ENCODE peak calls at places on chromosome 10, in five cellular contexts. B, C, I, D and X are unnamed samples.

GRCh38 chr10:3141361-3142005 is 31.1 kb downstream of the PITRM1 start:
- DNase-seq in B (no peak), C (no peak), I (no peak), D (no peak), X (no peak)

GRCh38 chr10:2851544-2851943 is 215.8 kb upstream of the PFKP start:
- DNase-seq in B (no peak), C (no peak), I (no peak), D (no peak), X (no peak)

GRCh38 chr10:113709221-113709838 is 29.6 kb downstream of the CASP7 start:
- DNase-seq in B (no peak), C (peak; percentile 65), I (peak; percentile 68), D (no peak), X (no peak)

GRCh38 chr10:61329854-61330253 is 123.3 kb downstream of the TMEM26 start:
- DNase-seq in B (peak; percentile 8), C (no peak), I (no peak), D (no peak), X (no peak)

GRCh38 chr10:60732240-60733188 is 45.8 kb upstream of the CDK1 start:
- DNase-seq in B (peak; percentile 21), C (no peak), I (no peak), D (peak; percentile 83), X (no peak)

GRCh38 chr10:119384127-119384526 is 158.4 kb downstream of the RGS10 start:
- DNase-seq in B (no peak), C (no peak), I (no peak), D (no peak), X (no peak)

GRCh38 chr10:131998845-131999681 is 17.3 kb upstream of the BNIP3 start:
- DNase-seq in B (no peak), C (no peak), I (no peak), D (no peak), X (no peak)

GRCh38 chr10:86262671-86263165 is 103.9 kb downstream of the GRID1 start:
- DNase-seq in B (no peak), C (no peak), I (no peak), D (no peak), X (no peak)

GRCh38 chr10:36254191-36254590 is 612.1 kb upstream of the FZD8 start:
- DNase-seq in B (no peak), C (no peak), I (no peak), D (peak; percentile 83), X (no peak)

GRCh38 chr10:33793793-33794192 is 459.3 kb upstream of the NRP1 start:
- DNase-seq in B (no peak), C (no peak), I (no peak), D (no peak), X (no peak)

GRCh38 chr10:90621577-90621976 is 236.3 kb downstream of the HTR7 start:
- DNase-seq in B (no peak), C (no peak), I (no peak), D (no peak), X (no peak)

GRCh38 chr10:15642095-15642494 is 77.6 kb downstream of the ITGA8 start:
- DNase-seq in B (no peak), C (no peak), I (peak; percentile 32), D (no peak), X (no peak)

GRCh38 chr10:9302142-9302746 is 1247.8 kb downstream of the GATA3 start:
- DNase-seq in B (peak; percentile 46), C (peak; percentile 21), I (peak; percentile 45), D (no peak), X (no peak)

GRCh38 chr10:47381427-47382379 is 2.4 kb downstream of the ZNF488 start:
- DNase-seq in B (no peak), C (no peak), I (no peak), D (no peak), X (peak; percentile 36)

GRCh38 chr10:115827650-115828049 is 445.4 kb downstream of the GFRA1 start:
- DNase-seq in B (no peak), C (peak; percentile 32), I (peak; percentile 19), D (no peak), X (no peak)

GRCh38 chr10:48885376-48885775 is 54.3 kb downstream of the LRRC18 start:
- DNase-seq in B (no peak), C (no peak), I (peak; percentile 1), D (no peak), X (no peak)

GRCh38 chr10:3978174-3978573 is 193.2 kb upstream of the KLF6 start:
- DNase-seq in B (no peak), C (no peak), I (peak; percentile 29), D (no peak), X (no peak)

GRCh38 chr10:21079330-21079658 is 182.2 kb upstream of the NEBL start:
- DNase-seq in B (no peak), C (no peak), I (no peak), D (no peak), X (no peak)

GRCh38 chr10:85445702-85446101 is 920.9 kb downstream of the GRID1 start:
- DNase-seq in B (no peak), C (no peak), I (no peak), D (no peak), X (no peak)

GRCh38 chr10:98248018-98248417 is 20.0 kb downstream of the LOXL4 start:
- DNase-seq in B (no peak), C (no peak), I (no peak), D (no peak), X (no peak)

GRCh38 chr10:21401196-21401595 is 124.3 kb downstream of the SKIDA1 start:
- DNase-seq in B (no peak), C (no peak), I (no peak), D (no peak), X (no peak)

GRCh38 chr10:92279297-92279696 is 11.6 kb downstream of the CPEB3 start:
- DNase-seq in B (no peak), C (no peak), I (no peak), D (no peak), X (no peak)

GRCh38 chr10:103576862-103577261 is 83.4 kb downstream of the NEURL1 start:
- DNase-seq in B (no peak), C (no peak), I (no peak), D (no peak), X (no peak)

DNA sequence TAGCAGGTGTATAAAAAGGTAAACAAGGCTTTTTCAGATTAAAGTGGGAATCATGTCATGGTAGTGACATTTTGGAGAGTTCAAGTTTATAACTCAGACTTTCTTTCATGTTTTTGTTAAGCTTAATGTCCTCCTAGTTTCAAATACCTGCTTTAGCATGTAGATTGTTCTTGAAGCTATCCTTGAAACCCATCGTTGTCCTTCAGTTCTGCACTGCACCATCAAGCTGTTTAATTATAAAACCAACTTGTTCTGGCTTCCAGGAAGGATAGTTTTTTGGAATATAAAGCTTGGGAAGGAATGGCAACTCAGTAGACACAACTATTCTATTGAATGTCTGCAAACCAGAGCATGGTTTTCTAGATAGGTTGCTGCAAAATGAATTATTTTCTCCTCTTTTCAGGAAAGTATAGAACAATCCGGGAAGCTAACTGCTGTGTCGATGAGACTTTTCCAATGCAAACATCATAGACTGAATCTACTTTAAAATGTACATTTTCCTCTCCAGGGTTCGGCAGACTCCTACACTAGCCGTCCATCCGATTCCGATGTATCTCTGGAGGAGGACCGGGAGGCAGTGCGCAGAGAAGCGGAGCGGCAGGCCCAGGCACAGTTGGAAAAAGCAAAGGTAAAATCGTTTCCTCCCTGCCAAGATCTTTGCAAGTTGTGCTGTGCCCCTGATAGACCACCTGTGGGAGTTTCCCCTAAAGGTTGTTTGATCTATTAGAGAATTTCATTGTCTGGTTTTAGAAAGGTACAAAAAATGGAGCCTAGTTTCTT is 249.8 kb downstream of the NSUN6 start:
- DNase-seq in B (no peak), C (no peak), I (no peak), D (no peak), X (no peak)
- H3K4me3 ChIP-seq in B (no peak overlapping the region), C (no peak overlapping the region), I (no peak overlapping the region), D (no peak overlapping the region), X (no peak overlapping the region)

GRCh38 chr10:59578013-59578412 is 131.6 kb downstream of the SLC16A9 start:
- DNase-seq in B (no peak), C (no peak), I (no peak), D (no peak), X (no peak)
- H3K4me3 ChIP-seq in B (no peak overlapping the region), C (no peak overlapping the region), I (no peak overlapping the region), D (no peak overlapping the region), X (no peak overlapping the region)

GRCh38 chr10:18660816-18661431 is 1.7 kb downstream of the ARL5B start:
- DNase-seq in B (no peak), C (no peak), I (no peak), D (no peak), X (no peak)
- H3K4me3 ChIP-seq in B (peak overlapping the region; percentile 99), C (peak overlapping the region; percentile 97), I (peak overlapping the region; percentile 97), D (peak overlapping the region; percentile 93), X (no peak overlapping the region)

GRCh38 chr10:13656337-13657183 is 69.8 kb downstream of the PRPF18 start:
- DNase-seq in B (no peak), C (no peak), I (no peak), D (no peak), X (no peak)

GRCh38 chr10:13658864-13659685 is 72.3 kb downstream of the PRPF18 start:
- DNase-seq in B (peak; percentile 64), C (no peak), I (no peak), D (no peak), X (no peak)

GRCh38 chr10:13659887-13660544 is 73.3 kb downstream of the PRPF18 start:
- DNase-seq in B (peak; percentile 77), C (peak; percentile 21), I (peak; percentile 58), D (no peak), X (peak; percentile 69)

GRCh38 chr10:13657184-13657680 is 70.5 kb downstream of the PRPF18 start:
- DNase-seq in B (no peak), C (no peak), I (no peak), D (no peak), X (no peak)

DNA sequence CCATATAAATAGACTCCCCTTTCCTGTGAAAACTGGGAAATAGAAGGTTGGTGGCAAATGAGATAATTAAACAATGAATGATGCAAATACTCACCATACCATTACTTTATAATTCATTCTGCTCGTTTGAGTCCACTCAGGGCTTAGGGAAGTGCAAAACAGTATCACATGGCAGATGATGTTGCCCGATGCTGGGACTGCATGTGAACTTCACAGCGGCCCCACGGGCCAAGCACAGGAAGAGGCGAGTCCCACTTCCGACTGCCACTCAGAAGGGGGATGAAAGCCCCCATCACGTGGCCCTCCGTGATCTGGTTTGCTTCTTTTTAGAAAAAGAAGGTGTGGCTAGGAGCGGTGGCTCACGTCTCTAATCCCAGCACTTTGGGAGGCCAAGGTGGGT is 71.5 kb downstream of the PRPF18 start:
- DNase-seq in B (no peak), C (no peak), I (no peak), D (no peak), X (no peak)
- H3K4me3 ChIP-seq in B (no peak overlapping the region), C (no peak overlapping the region), I (no peak overlapping the region), D (no peak overlapping the region), X (no peak overlapping the region)

DNA sequence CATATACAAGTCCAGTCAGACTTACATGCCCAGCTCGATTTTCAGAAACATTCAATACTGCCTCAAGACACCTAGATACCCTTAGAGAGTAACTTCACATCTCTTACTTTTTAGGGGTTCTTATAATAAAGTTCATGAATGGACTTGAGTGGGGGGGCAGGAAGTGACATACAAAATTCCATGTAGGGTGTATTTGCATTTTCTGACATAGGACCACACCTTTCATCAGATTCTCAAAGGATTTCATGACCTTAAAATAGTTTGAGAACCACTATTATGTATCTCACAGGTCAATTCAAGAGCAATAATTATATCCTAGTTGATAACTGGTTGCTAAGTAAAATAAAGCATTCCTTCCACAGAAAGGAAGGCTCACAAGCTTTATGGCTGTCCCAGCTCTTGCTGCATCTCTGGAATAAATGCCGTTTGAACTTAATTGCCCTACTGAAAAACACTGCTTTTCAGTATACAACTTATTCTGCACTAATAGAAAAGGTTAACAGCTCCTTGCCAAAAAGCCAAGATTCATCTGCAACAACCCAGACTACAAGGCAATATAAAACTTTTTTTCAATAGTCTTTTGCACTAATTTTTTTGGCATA is 2.3 kb downstream of the P4HA1 start:
- DNase-seq in B (peak; percentile 34), C (no peak), I (no peak), D (no peak), X (no peak)
- H3K4me3 ChIP-seq in B (peak overlapping the region; percentile 91), C (peak overlapping the region; percentile 90), I (peak overlapping the region; percentile 97), D (peak overlapping the region; percentile 86), X (no peak overlapping the region)